ENCODE peak calls at places on chromosomes 4 and X, in seven cellular contexts. H is ovary, Y is psoas muscle, G is DND-41, I is epithelial cell of esophagus, B is cardiac fibroblast, M is tibial artery. Q is an unnamed sample.

GRCh38 chr4:61202638-61203495 is 2.7 kb downstream of the ADGRL3 start:
- DNase-seq in H (no peak), Y (no peak), G (no peak), I (peak), B (peak), M (no peak), Q (no peak)

GRCh38 chr4:123378794-123379193 is 17.8 kb upstream of the SPRY1 start:
- DNase-seq in H (no peak), Y (no peak), G (no peak), I (no peak), B (no peak), M (no peak), Q (no peak)

GRCh38 chr4:87511500-87511899 is 17.7 kb downstream of the SPARCL1 start:
- DNase-seq in H (no peak), Y (no peak), G (no peak), I (no peak), B (no peak), M (no peak), Q (no peak)

GRCh38 chrX:2691543-2692220 is 587 bp downstream of the CD99 start:
- DNase-seq in H (peak), Y (peak), G (peak), I (peak), B (peak), M (peak), Q (peak)

GRCh38 chr4:146182450-146182849 is 6.9 kb downstream of the LSM6 start:
- DNase-seq in H (no peak), Y (no peak), G (no peak), I (no peak), B (no peak), M (no peak), Q (no peak)

GRCh38 chr4:114041117-114041475 is 61.6 kb upstream of the ARSJ start:
- DNase-seq in H (no peak), Y (no peak), G (no peak), I (no peak), B (no peak), M (no peak), Q (no peak)

GRCh38 chr4:105022811-105023667 is 123.6 kb upstream of the TET2 start:
- DNase-seq in H (no peak), Y (no peak), G (no peak), I (peak), B (peak), M (no peak), Q (no peak)

GRCh38 chr4:9988349-9988748 is 32.9 kb downstream of the SLC2A9 start:
- DNase-seq in H (no peak), Y (no peak), G (no peak), I (no peak), B (no peak), M (no peak), Q (no peak)

GRCh38 chr4:101790521-101791188 is at the start of gene BANK1:
- DNase-seq in H (no peak), Y (peak), G (no peak), I (peak), B (peak), M (peak), Q (peak)

GRCh38 chr4:113420938-113421337 is 340.6 kb downstream of the CAMK2D start:
- DNase-seq in H (no peak), Y (no peak), G (no peak), I (no peak), B (no peak), M (no peak), Q (no peak)

GRCh38 chrX:9037296-9037695 is 3.4 kb upstream of the FAM9B start:
- DNase-seq in H (no peak), Y (no peak), G (no peak), I (no peak), B (no peak), M (no peak), Q (no peak)

GRCh38 chrX:53071604-53072417 is 10.4 kb upstream of the TSPYL2 start:
- DNase-seq in H (peak), Y (peak), G (peak), I (peak), B (peak), M (peak), Q (peak)

GRCh38 chrX:71652405-71652804 is 14.9 kb upstream of the LOC101059915 start:
- DNase-seq in H (no peak), Y (no peak), G (peak), I (peak), B (peak), M (no peak), Q (no peak)

GRCh38 chrX:16712116-16712824 is at the start of gene CTPS2:
- DNase-seq in H (peak), Y (peak), G (peak), I (peak), B (peak), M (peak), Q (peak)

GRCh38 chrX:1778817-1779216 is 164.0 kb downstream of the ASMT start:
- DNase-seq in H (no peak), Y (no peak), G (no peak), I (peak), B (no peak), M (no peak), Q (no peak)

GRCh38 chr4:80393246-80393969 is 57.9 kb downstream of the CFAP299 start:
- DNase-seq in H (no peak), Y (no peak), G (no peak), I (peak), B (peak), M (no peak), Q (no peak)

GRCh38 chr4:127533028-127533700 is 99.6 kb upstream of the INTU start:
- DNase-seq in H (peak), Y (peak), G (no peak), I (no peak), B (peak), M (no peak), Q (peak)

GRCh38 chrX:46836701-46837542 is at the start of gene RP2:
- DNase-seq in H (peak), Y (peak), G (peak), I (peak), B (peak), M (peak), Q (peak)

GRCh38 chrX:46838974-46839480 is 2.2 kb downstream of the RP2 start:
- DNase-seq in H (no peak), Y (no peak), G (no peak), I (no peak), B (no peak), M (no peak), Q (no peak)

GRCh38 chrX:46837543-46838481 is 969 bp downstream of the RP2 start:
- DNase-seq in H (no peak), Y (no peak), G (no peak), I (peak), B (peak), M (no peak), Q (no peak)

GRCh38 chrX:46840946-46841740 is 4.3 kb downstream of the RP2 start:
- DNase-seq in H (no peak), Y (no peak), G (no peak), I (peak), B (peak), M (no peak), Q (no peak)

DNA sequence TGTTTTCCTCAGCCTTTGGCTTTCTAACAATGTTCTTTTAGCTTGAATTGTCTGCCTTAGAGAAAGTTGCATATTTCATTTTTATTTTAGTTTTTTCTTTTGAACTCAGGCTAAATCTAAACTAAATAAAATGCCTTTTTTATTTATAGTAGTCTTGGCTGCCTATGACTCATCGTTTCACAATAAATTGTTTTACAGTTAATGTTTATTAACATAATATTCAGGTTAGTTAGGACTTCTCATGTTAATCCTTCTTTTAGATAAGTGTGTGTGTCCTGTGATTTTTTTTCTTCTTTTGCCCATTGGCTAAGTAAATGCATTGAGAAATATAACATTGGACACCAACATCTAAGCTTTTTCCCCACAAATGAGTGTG is 1.6 kb downstream of the RP2 start:
- DNase-seq in H (no peak), Y (no peak), G (no peak), I (peak), B (no peak), M (no peak), Q (no peak)
- H3K4me3 ChIP-seq in H (no peak), Y (peak), G (peak), I (peak), B (peak), M (peak), Q (peak)

GRCh38 chrX:12981880-12982279 is 7.0 kb downstream of the TMSB4X start:
- DNase-seq in H (no peak), Y (no peak), G (no peak), I (no peak), B (no peak), M (no peak), Q (no peak)
- H3K4me3 ChIP-seq in H (no peak), Y (no peak), G (no peak), I (no peak), B (no peak), M (no peak), Q (no peak)

GRCh38 chrX:150730719-150731118 is 37.5 kb downstream of the MTMR1 start:
- DNase-seq in H (no peak), Y (no peak), G (no peak), I (no peak), B (no peak), M (no peak), Q (no peak)
- H3K4me3 ChIP-seq in H (no peak), Y (no peak), G (no peak), I (no peak), B (no peak), M (no peak), Q (no peak)

DNA sequence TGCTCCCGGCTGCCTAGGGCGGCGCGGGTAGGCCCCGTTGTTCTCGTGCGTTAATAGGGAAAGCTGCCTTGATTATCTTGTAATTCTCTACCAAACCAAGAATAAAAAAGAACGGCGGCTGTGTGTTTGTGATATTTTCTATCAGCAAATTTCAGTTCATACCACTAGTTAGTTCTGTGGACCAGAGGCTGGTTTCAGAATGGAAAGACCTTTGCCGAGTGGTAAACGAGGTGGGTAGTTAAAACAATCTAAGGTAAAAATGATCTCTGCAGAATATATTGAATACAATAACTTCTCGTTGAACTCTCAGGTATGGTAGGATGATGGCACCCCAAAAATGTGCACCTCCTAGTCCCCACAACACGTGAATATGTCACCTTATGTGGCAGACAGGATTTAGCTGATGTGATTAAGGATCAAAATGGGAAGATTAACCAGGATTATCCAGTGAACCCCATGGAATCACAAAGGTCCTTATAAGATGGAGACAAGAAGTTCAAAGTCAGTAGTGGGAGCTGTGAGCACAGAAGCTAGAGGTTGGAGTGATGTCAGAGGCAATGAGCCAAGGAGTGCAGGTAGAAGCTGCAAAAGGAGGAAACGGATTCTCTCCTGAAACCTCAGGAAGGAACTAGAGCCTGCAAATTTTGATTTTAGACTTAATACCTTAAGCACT is 574 bp upstream of the CFAP97 start:
- DNase-seq in H (no peak), Y (no peak), G (no peak), I (peak), B (peak), M (no peak), Q (no peak)
- H3K4me3 ChIP-seq in H (peak), Y (peak), G (peak), I (peak), B (peak), M (peak), Q (peak)

GRCh38 chrX:118977424-118977823 is 3.0 kb downstream of the LONRF3 start:
- DNase-seq in H (no peak), Y (no peak), G (no peak), I (no peak), B (no peak), M (no peak), Q (no peak)

GRCh38 chrX:118975831-118976598 is 1.6 kb downstream of the LONRF3 start:
- DNase-seq in H (peak), Y (peak), G (no peak), I (no peak), B (peak), M (peak), Q (peak)

GRCh38 chrX:118974908-118975671 is 672 bp downstream of the LONRF3 start:
- DNase-seq in H (peak), Y (peak), G (no peak), I (peak), B (peak), M (peak), Q (peak)

GRCh38 chrX:118978451-118978850 is 4.0 kb downstream of the LONRF3 start:
- DNase-seq in H (no peak), Y (no peak), G (no peak), I (no peak), B (no peak), M (no peak), Q (no peak)

DNA sequence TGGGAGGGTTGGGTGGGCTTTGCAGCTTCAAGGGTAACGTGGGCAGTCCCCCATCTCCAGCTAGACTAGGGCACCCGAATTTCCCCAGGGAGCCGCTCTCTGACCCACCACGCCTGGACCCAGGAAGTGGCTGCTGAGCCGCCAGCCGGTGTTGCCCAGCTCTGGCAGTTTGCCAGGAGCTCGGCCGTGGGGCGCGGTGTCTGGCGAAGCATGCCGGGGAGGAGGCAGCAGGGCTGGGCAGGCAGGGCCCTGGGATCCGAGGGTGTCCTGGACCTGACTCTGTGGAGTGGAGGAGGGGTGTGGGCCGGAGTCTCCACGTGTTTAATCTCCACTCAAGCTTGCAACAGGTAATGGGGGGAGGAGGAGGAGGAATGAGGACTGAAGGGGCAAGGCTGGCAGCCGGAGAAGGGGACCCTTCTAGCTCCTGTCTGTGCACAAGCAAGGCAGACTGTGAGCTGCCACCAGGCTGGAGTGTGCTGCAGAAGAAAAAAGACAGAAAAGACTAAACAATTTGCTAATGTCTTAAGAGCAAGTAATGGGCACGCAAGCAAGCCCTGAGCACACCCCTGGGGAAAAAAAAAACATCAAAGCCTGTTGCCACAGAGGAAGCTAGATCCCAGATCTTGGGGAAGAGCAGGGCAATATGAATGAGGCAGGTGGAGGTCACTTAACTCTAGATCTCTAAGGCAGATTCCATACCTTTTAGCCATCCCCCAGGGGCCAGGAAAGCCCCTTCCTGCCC is 2.4 kb downstream of the LONRF3 start:
- DNase-seq in H (peak), Y (peak), G (no peak), I (peak), B (peak), M (peak), Q (peak)
- H3K4me3 ChIP-seq in H (peak), Y (peak), G (no peak), I (no peak), B (no peak), M (peak), Q (peak)

Q was measured in heart left ventricle.